ENCODE peak calls at places on chromosomes 1 and 21, in ten cellular contexts. I is H4, O is fibroblast of the aortic adventitia, U is neural crest cell, L is activated T-cell treated with anti-CD3 and anti-CD28 coated beads for 24 hours, S is heart left ventricle, J is right atrium auricular region, M is GM12865, Y is left kidney, D is fibroblast of mammary gland. H is an unnamed sample.
A peak's percentile ranks its signal among the peaks of the same experiment; 100 is the strongest.

GRCh38 chr21:43361493-43362296 is 65.2 kb downstream of the SIK1 start:
- DNase-seq in L (no peak), D (peak; percentile 33), O (no peak), M (peak; percentile 95), U (no peak), S (peak; percentile 81), J (peak; percentile 85), I (no peak), Y (peak; percentile 83), H (no peak)

GRCh38 chr1:167109125-167109524 is 15.2 kb downstream of the STYXL2 start:
- DNase-seq in J (no peak), I (peak; percentile 30), Y (no peak), U (no peak), L (no peak), D (no peak), S (no peak), M (peak; percentile 42), O (no peak), H (peak; percentile 9)

GRCh38 chr1:154154534-154155181 is at the start of gene NUP210L:
- DNase-seq in U (no peak), I (no peak), J (peak; percentile 89), Y (peak; percentile 50), D (peak; percentile 44), L (no peak), O (peak; percentile 44), M (no peak), S (peak; percentile 65), H (no peak)

GRCh38 chr1:116373451-116374339 is 651 bp downstream of the ATP1A1 start:
- DNase-seq in J (peak; percentile 78), Y (peak; percentile 82), O (peak; percentile 47), M (peak; percentile 71), S (peak; percentile 82), U (peak; percentile 36), L (peak; percentile 39), I (peak; percentile 18), D (peak; percentile 48), H (peak; percentile 64)

GRCh38 chr1:156282143-156282478 is 514 bp downstream of the SMG5 start:
- DNase-seq in S (no peak), I (peak; percentile 30), O (no peak), D (no peak), L (no peak), J (no peak), M (no peak), Y (no peak), U (no peak), H (peak; percentile 63)

GRCh38 chr1:2276803-2277580 is 48.9 kb downstream of the SKI start:
- DNase-seq in Y (no peak), L (no peak), M (no peak), S (peak; percentile 17), I (no peak), O (peak; percentile 84), U (no peak), D (peak; percentile 77), J (no peak), H (no peak)

GRCh38 chr21:42493109-42494060 is 2.6 kb downstream of the RSPH1 start:
- DNase-seq in U (no peak), M (no peak), O (no peak), S (no peak), Y (no peak), D (no peak), J (peak; percentile 23), L (no peak), I (no peak), H (no peak)

GRCh38 chr1:7257225-7257624 is 472.0 kb downstream of the CAMTA1 start:
- DNase-seq in O (no peak), J (no peak), L (no peak), U (no peak), I (no peak), S (no peak), M (no peak), Y (no peak), D (no peak), H (no peak)

GRCh38 chr1:116916533-116917460 is 7.1 kb downstream of the PTGFRN start:
- DNase-seq in S (no peak), J (peak; percentile 58), L (no peak), Y (no peak), U (no peak), M (no peak), D (no peak), I (no peak), O (no peak), H (no peak)

GRCh38 chr1:207873055-207873890 is 37.7 kb downstream of the CD34 start:
- DNase-seq in I (no peak), L (no peak), S (no peak), M (peak; percentile 28), J (peak; percentile 71), D (no peak), O (no peak), Y (no peak), U (no peak), H (no peak)

GRCh38 chr1:155209373-155209721 is 852 bp downstream of the MTX1 start:
- DNase-seq in O (no peak), D (no peak), M (no peak), Y (no peak), I (no peak), L (no peak), U (no peak), J (no peak), S (no peak), H (no peak)

GRCh38 chr1:13570924-13571323 is 12.7 kb upstream of the PDPN start:
- DNase-seq in O (no peak), S (no peak), U (no peak), Y (no peak), J (no peak), L (no peak), D (no peak), M (peak; percentile 14), I (no peak), H (no peak)

GRCh38 chr1:195604287-195604686 is 1004.0 kb downstream of the KCNT2 start:
- DNase-seq in L (no peak), J (no peak), U (no peak), Y (no peak), S (no peak), M (no peak), O (peak; percentile 44), D (peak; percentile 89), I (no peak), H (peak; percentile 85)

GRCh38 chr1:203539831-203540546 is 46.0 kb downstream of the OPTC start:
- DNase-seq in D (peak; percentile 70), L (no peak), O (peak; percentile 58), S (no peak), U (no peak), Y (no peak), I (no peak), M (no peak), J (no peak), H (no peak)

GRCh38 chr1:43207229-43207853 is 35.2 kb downstream of the CFAP57 start:
- DNase-seq in S (no peak), O (no peak), U (no peak), J (no peak), I (peak; percentile 86), Y (no peak), D (no peak), L (no peak), M (no peak), H (no peak)

GRCh38 chr1:94675373-94675772 is 133.8 kb upstream of the F3 start:
- DNase-seq in S (no peak), J (no peak), U (no peak), D (peak; percentile 18), L (no peak), I (peak; percentile 47), O (no peak), Y (no peak), M (no peak), H (no peak)

GRCh38 chr1:152858062-152858461 is 1.7 kb upstream of the LCE7A start:
- DNase-seq in L (no peak), M (no peak), Y (no peak), D (no peak), S (no peak), I (no peak), U (no peak), J (no peak), O (no peak), H (no peak)

GRCh38 chr1:182616130-182617074 is 12.2 kb upstream of the RGS16 start:
- DNase-seq in U (no peak), Y (peak; percentile 53), I (peak; percentile 85), O (peak; percentile 86), D (peak; percentile 51), L (peak; percentile 73), S (peak; percentile 77), M (peak; percentile 96), J (peak; percentile 79), H (no peak)

GRCh38 chr21:34690041-34690792 is 21.4 kb downstream of the CLIC6 start:
- DNase-seq in U (no peak), M (no peak), J (no peak), D (no peak), I (no peak), L (no peak), S (no peak), Y (no peak), O (no peak), H (peak; percentile 76)

GRCh38 chr1:223009421-223009820 is 133.6 kb downstream of the TLR5 start:
- DNase-seq in Y (peak; percentile 68), D (no peak), M (no peak), L (no peak), U (no peak), O (no peak), I (no peak), J (no peak), S (no peak), H (no peak)